ENCODE peak calls at places on chromosome X, in nine cellular contexts. One of them, this sample, is unnamed.

GRCh38 chrX:29952016-29952415 is 263.3 kb upstream of the MAGEB2 start:
- DNase-seq in astrocyte of the spinal cord: no peak
- DNase-seq in NCI-H2029: no peak
- DNase-seq in NCI-H1436: no peak
- DNase-seq in left kidney: no peak
- DNase-seq in A549: no peak
- DNase-seq in AG08396: no peak
- DNase-seq in NCI-H1105: no peak
- DNase-seq in anterior cingulate cortex: no peak
- DNase-seq in this sample: no peak

GRCh38 chrX:47623540-47624027 is 3.9 kb upstream of the SYN1 start:
- DNase-seq in astrocyte of the spinal cord: peak
- DNase-seq in NCI-H2029: peak
- DNase-seq in NCI-H1436: peak
- DNase-seq in left kidney: peak
- DNase-seq in A549: peak
- DNase-seq in AG08396: peak
- DNase-seq in NCI-H1105: peak
- DNase-seq in anterior cingulate cortex: peak
- DNase-seq in this sample: peak

GRCh38 chrX:13938053-13938765 is 91.5 kb downstream of the GEMIN8 start:
- DNase-seq in astrocyte of the spinal cord: no peak
- DNase-seq in NCI-H2029: no peak
- DNase-seq in NCI-H1436: peak
- DNase-seq in left kidney: peak
- DNase-seq in A549: peak
- DNase-seq in AG08396: peak
- DNase-seq in NCI-H1105: peak
- DNase-seq in anterior cingulate cortex: no peak
- DNase-seq in this sample: no peak

GRCh38 chrX:135168533-135168932 is 2.7 kb downstream of the CT55 start:
- DNase-seq in astrocyte of the spinal cord: no peak
- DNase-seq in NCI-H2029: no peak
- DNase-seq in NCI-H1436: no peak
- DNase-seq in left kidney: no peak
- DNase-seq in A549: no peak
- DNase-seq in AG08396: no peak
- DNase-seq in NCI-H1105: no peak
- DNase-seq in anterior cingulate cortex: no peak
- DNase-seq in this sample: no peak

GRCh38 chrX:68049466-68049865 is 383.8 kb downstream of the OPHN1 start:
- DNase-seq in astrocyte of the spinal cord: no peak
- DNase-seq in NCI-H2029: no peak
- DNase-seq in NCI-H1436: no peak
- DNase-seq in left kidney: no peak
- DNase-seq in A549: no peak
- DNase-seq in AG08396: no peak
- DNase-seq in NCI-H1105: no peak
- DNase-seq in anterior cingulate cortex: no peak
- DNase-seq in this sample: no peak

GRCh38 chrX:65607070-65607742 is 60.2 kb upstream of the MSN start:
- DNase-seq in astrocyte of the spinal cord: peak
- DNase-seq in NCI-H2029: no peak
- DNase-seq in NCI-H1436: no peak
- DNase-seq in left kidney: no peak
- DNase-seq in A549: no peak
- DNase-seq in AG08396: no peak
- DNase-seq in NCI-H1105: no peak
- DNase-seq in anterior cingulate cortex: no peak
- DNase-seq in this sample: no peak

GRCh38 chrX:10516781-10517322 is 103.5 kb downstream of the MID1 start:
- DNase-seq in astrocyte of the spinal cord: no peak
- DNase-seq in NCI-H2029: no peak
- DNase-seq in NCI-H1436: no peak
- DNase-seq in left kidney: no peak
- DNase-seq in A549: no peak
- DNase-seq in AG08396: no peak
- DNase-seq in NCI-H1105: no peak
- DNase-seq in anterior cingulate cortex: no peak
- DNase-seq in this sample: no peak

GRCh38 chrX:118644378-118644777 is 83.0 kb upstream of the IL13RA1 start:
- DNase-seq in astrocyte of the spinal cord: peak
- DNase-seq in NCI-H2029: no peak
- DNase-seq in NCI-H1436: peak
- DNase-seq in left kidney: peak
- DNase-seq in A549: peak
- DNase-seq in AG08396: peak
- DNase-seq in NCI-H1105: no peak
- DNase-seq in anterior cingulate cortex: no peak
- DNase-seq in this sample: no peak

GRCh38 chrX:23752740-23753435 is 9.8 kb upstream of the ACOT9 start:
- DNase-seq in astrocyte of the spinal cord: peak
- DNase-seq in NCI-H2029: no peak
- DNase-seq in NCI-H1436: no peak
- DNase-seq in left kidney: no peak
- DNase-seq in A549: peak
- DNase-seq in AG08396: peak
- DNase-seq in NCI-H1105: no peak
- DNase-seq in anterior cingulate cortex: no peak
- DNase-seq in this sample: no peak

GRCh38 chrX:22300130-22300529 is 27.4 kb downstream of the CBLL2 start:
- DNase-seq in astrocyte of the spinal cord: peak
- DNase-seq in NCI-H2029: peak
- DNase-seq in NCI-H1436: peak
- DNase-seq in left kidney: peak
- DNase-seq in A549: peak
- DNase-seq in AG08396: peak
- DNase-seq in NCI-H1105: peak
- DNase-seq in anterior cingulate cortex: no peak
- DNase-seq in this sample: peak

GRCh38 chrX:30161043-30161442 is 54.3 kb upstream of the MAGEB2 start:
- DNase-seq in astrocyte of the spinal cord: no peak
- DNase-seq in NCI-H2029: no peak
- DNase-seq in NCI-H1436: no peak
- DNase-seq in left kidney: no peak
- DNase-seq in A549: no peak
- DNase-seq in AG08396: no peak
- DNase-seq in NCI-H1105: no peak
- DNase-seq in anterior cingulate cortex: no peak
- DNase-seq in this sample: no peak

GRCh38 chrX:69541959-69542358 is 37.8 kb downstream of the NALF2 start:
- DNase-seq in astrocyte of the spinal cord: no peak
- DNase-seq in NCI-H2029: no peak
- DNase-seq in NCI-H1436: no peak
- DNase-seq in left kidney: no peak
- DNase-seq in A549: no peak
- DNase-seq in AG08396: no peak
- DNase-seq in NCI-H1105: no peak
- DNase-seq in anterior cingulate cortex: no peak
- DNase-seq in this sample: no peak

GRCh38 chrX:103628386-103629290 is at the start of gene TCEAL1:
- DNase-seq in astrocyte of the spinal cord: peak
- DNase-seq in NCI-H2029: peak
- DNase-seq in NCI-H1436: peak
- DNase-seq in left kidney: peak
- DNase-seq in A549: peak
- DNase-seq in AG08396: peak
- DNase-seq in NCI-H1105: peak
- DNase-seq in anterior cingulate cortex: peak
- DNase-seq in this sample: no peak

GRCh38 chrX:5681159-5681558 is 547.5 kb downstream of the NLGN4X start:
- DNase-seq in astrocyte of the spinal cord: peak
- DNase-seq in NCI-H2029: no peak
- DNase-seq in NCI-H1436: no peak
- DNase-seq in left kidney: peak
- DNase-seq in A549: no peak
- DNase-seq in AG08396: no peak
- DNase-seq in NCI-H1105: peak
- DNase-seq in anterior cingulate cortex: no peak
- DNase-seq in this sample: no peak

GRCh38 chrX:118631586-118631985 is 95.8 kb upstream of the IL13RA1 start:
- DNase-seq in astrocyte of the spinal cord: no peak
- DNase-seq in NCI-H2029: no peak
- DNase-seq in NCI-H1436: no peak
- DNase-seq in left kidney: no peak
- DNase-seq in A549: no peak
- DNase-seq in AG08396: no peak
- DNase-seq in NCI-H1105: no peak
- DNase-seq in anterior cingulate cortex: no peak
- DNase-seq in this sample: no peak

GRCh38 chrX:87299563-87300160 is 217.9 kb upstream of the KLHL4 start:
- DNase-seq in astrocyte of the spinal cord: peak
- DNase-seq in NCI-H2029: no peak
- DNase-seq in NCI-H1436: no peak
- DNase-seq in left kidney: peak
- DNase-seq in A549: peak
- DNase-seq in AG08396: peak
- DNase-seq in NCI-H1105: no peak
- DNase-seq in anterior cingulate cortex: no peak
- DNase-seq in this sample: no peak

This sample was measured in NCI-H1417 treated with DMSO at 0.1 percent for 48 hours.